ENCODE peak calls at places on chromosomes 1 and 21, in five cellular contexts. B is HepG2, D is NT2/D1, E is GM12878, F is H1. V is an unnamed sample.

GRCh38 chr1:229282295-229282823 is 11.4 kb downstream of the RAB4A start:
- DNase-seq in B (no peak), D (no peak), E (no peak), F (no peak), V (no peak)

GRCh38 chr1:170537798-170538503 is 6.0 kb downstream of the GORAB start:
- DNase-seq in B (peak), D (no peak), E (no peak), F (no peak), V (no peak)

GRCh38 chr1:168163670-168164069 is 15.1 kb upstream of the TIPRL start:
- DNase-seq in B (no peak), D (no peak), E (no peak), F (no peak), V (no peak)

GRCh38 chr21:41449613-41450012 is 23.6 kb downstream of the MX1 start:
- DNase-seq in B (no peak), D (no peak), E (no peak), F (no peak), V (no peak)

GRCh38 chr1:202045699-202046098 is 35.3 kb downstream of the ELF3 start:
- DNase-seq in B (no peak), D (no peak), E (no peak), F (no peak), V (no peak)

GRCh38 chr1:57623039-57623790 is 199.4 kb upstream of the DAB1 start:
- DNase-seq in B (peak), D (no peak), E (no peak), F (peak), V (peak)

GRCh38 chr1:223771814-223772770 is 59.8 kb downstream of the CAPN2 start:
- DNase-seq in B (no peak), D (peak), E (no peak), F (peak), V (no peak)

GRCh38 chr1:178609015-178609414 is 96.1 kb downstream of the TEX35 start:
- DNase-seq in B (no peak), D (no peak), E (no peak), F (no peak), V (no peak)

GRCh38 chr1:35555601-35556477 is 1.4 kb downstream of the KIAA0319L start:
- DNase-seq in B (peak), D (no peak), E (no peak), F (no peak), V (no peak)

GRCh38 chr1:202192770-202193613 is 607 bp upstream of the LGR6 start:
- DNase-seq in B (peak), D (peak), E (no peak), F (peak), V (peak)

GRCh38 chr1:238596703-238597102 is 706.0 kb upstream of the ZP4 start:
- DNase-seq in B (no peak), D (no peak), E (no peak), F (no peak), V (no peak)

GRCh38 chr1:246365708-246366107 is 141.4 kb downstream of the SMYD3 start:
- DNase-seq in B (no peak), D (no peak), E (no peak), F (no peak), V (no peak)

GRCh38 chr1:173149887-173150286 is 57.2 kb downstream of the TNFSF4 start:
- DNase-seq in B (no peak), D (no peak), E (no peak), F (no peak), V (no peak)

GRCh38 chr1:214615871-214616270 is 12.9 kb downstream of the CENPF start:
- DNase-seq in B (no peak), D (no peak), E (no peak), F (no peak), V (no peak)

GRCh38 chr1:194568610-194569009 is 1382.2 kb upstream of the B3GALT2 start:
- DNase-seq in B (no peak), D (peak), E (no peak), F (no peak), V (no peak)

GRCh38 chr1:33608825-33609400 is 136.5 kb downstream of the ZSCAN20 start:
- DNase-seq in B (no peak), D (no peak), E (no peak), F (no peak), V (no peak)

GRCh38 chr1:70090875-70091274 is 114.5 kb downstream of the LRRC40 start:
- DNase-seq in B (no peak), D (no peak), E (no peak), F (no peak), V (no peak)

GRCh38 chr1:182671779-182672486 is 12.5 kb downstream of the RGS8 start:
- DNase-seq in B (no peak), D (no peak), E (no peak), F (no peak), V (no peak)

GRCh38 chr21:43343992-43344886 is 82.7 kb downstream of the SIK1 start:
- DNase-seq in B (no peak), D (no peak), E (no peak), F (no peak), V (no peak)

GRCh38 chr1:108107658-108108057 is 92.5 kb downstream of the SLC25A24 start:
- DNase-seq in B (no peak), D (no peak), E (no peak), F (no peak), V (no peak)

GRCh38 chr1:172537366-172537765 is 4.4 kb downstream of the SUCO start:
- DNase-seq in B (no peak), D (no peak), E (no peak), F (no peak), V (no peak)

GRCh38 chr1:46458190-46458589 is 31.4 kb upstream of the DMBX1 start:
- DNase-seq in B (no peak), D (no peak), E (no peak), F (no peak), V (no peak)

GRCh38 chr1:116881879-116882520 is 27.7 kb upstream of the PTGFRN start:
- DNase-seq in B (peak), D (peak), E (no peak), F (peak), V (peak)

GRCh38 chr21:36929622-36930021 is 36.8 kb downstream of the HLCS start:
- DNase-seq in B (no peak), D (no peak), E (no peak), F (no peak), V (no peak)

GRCh38 chr21:29056005-29056404 is 17.4 kb downstream of the CCT8 start:
- DNase-seq in B (no peak), D (no peak), E (no peak), F (no peak), V (no peak)

GRCh38 chr1:231347961-231348360 is 9.9 kb downstream of the SPRTN start:
- DNase-seq in B (no peak), D (no peak), E (no peak), F (no peak), V (no peak)

GRCh38 chr1:41160498-41161110 is 81.5 kb downstream of the SCMH1 start:
- DNase-seq in B (no peak), D (no peak), E (no peak), F (no peak), V (no peak)

GRCh38 chr1:78145105-78145580 is 99.4 kb downstream of the GIPC2 start:
- DNase-seq in B (peak), D (peak), E (no peak), F (no peak), V (peak)

GRCh38 chr1:67578397-67579020 is 106.5 kb upstream of the GADD45A start:
- DNase-seq in B (peak), D (no peak), E (no peak), F (no peak), V (no peak)

GRCh38 chr1:208542309-208542708 is 298.1 kb upstream of the PLXNA2 start:
- DNase-seq in B (no peak), D (no peak), E (no peak), F (no peak), V (no peak)

GRCh38 chr1:65164633-65165032 is 16.6 kb downstream of the AK4 start:
- DNase-seq in B (peak), D (no peak), E (no peak), F (no peak), V (no peak)

GRCh38 chr21:38048241-38048640 is 132.0 kb upstream of the KCNJ6 start:
- DNase-seq in B (no peak), D (no peak), E (no peak), F (no peak), V (no peak)

GRCh38 chr1:196178083-196178635 is 430.1 kb downstream of the KCNT2 start:
- DNase-seq in B (no peak), D (no peak), E (no peak), F (no peak), V (no peak)

GRCh38 chr1:233005703-233006102 is 55.3 kb downstream of the NTPCR start:
- DNase-seq in B (no peak), D (no peak), E (no peak), F (no peak), V (no peak)

GRCh38 chr1:12302798-12303447 is 73.1 kb downstream of the VPS13D start:
- DNase-seq in B (no peak), D (no peak), E (no peak), F (no peak), V (no peak)

GRCh38 chr1:112923234-112923955 is 32.6 kb downstream of the SLC16A1 start:
- DNase-seq in B (no peak), D (no peak), E (no peak), F (no peak), V (no peak)
- TF ChIP-seq SUZ12 in B (no peak), D (no peak), E (no peak), F (no peak), V (no peak)

GRCh38 chr1:204630460-204630905 is 55.1 kb downstream of the LRRN2 start:
- DNase-seq in B (no peak), D (no peak), E (no peak), F (no peak), V (no peak)
- TF ChIP-seq SUZ12 in B (no peak), D (no peak), E (no peak), F (no peak), V (no peak)

DNA sequence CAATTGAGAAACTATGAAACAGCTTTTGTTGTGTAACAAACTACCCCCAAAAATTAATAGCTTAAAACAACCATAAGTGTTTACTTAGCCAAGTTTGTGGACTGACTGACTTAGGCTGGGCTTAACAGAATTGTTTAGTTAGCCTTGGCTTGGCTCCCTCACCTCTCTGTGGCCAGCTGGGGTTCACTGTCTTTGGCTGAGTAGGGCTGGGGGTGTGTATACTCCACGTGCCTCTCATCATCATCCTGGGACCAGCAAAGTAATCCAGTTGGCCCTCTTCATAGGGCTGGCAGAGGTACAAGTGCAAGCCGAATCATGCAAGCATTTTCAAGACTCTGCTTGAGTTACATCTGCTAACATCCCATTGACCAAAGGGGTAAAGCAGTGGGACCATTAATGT is 252.3 kb downstream of the BRINP2 start:
- DNase-seq in B (no peak), D (no peak), E (no peak), F (no peak), V (no peak)
- TF ChIP-seq SUZ12 in B (no peak), D (no peak), E (no peak), F (no peak), V (no peak)

DNA sequence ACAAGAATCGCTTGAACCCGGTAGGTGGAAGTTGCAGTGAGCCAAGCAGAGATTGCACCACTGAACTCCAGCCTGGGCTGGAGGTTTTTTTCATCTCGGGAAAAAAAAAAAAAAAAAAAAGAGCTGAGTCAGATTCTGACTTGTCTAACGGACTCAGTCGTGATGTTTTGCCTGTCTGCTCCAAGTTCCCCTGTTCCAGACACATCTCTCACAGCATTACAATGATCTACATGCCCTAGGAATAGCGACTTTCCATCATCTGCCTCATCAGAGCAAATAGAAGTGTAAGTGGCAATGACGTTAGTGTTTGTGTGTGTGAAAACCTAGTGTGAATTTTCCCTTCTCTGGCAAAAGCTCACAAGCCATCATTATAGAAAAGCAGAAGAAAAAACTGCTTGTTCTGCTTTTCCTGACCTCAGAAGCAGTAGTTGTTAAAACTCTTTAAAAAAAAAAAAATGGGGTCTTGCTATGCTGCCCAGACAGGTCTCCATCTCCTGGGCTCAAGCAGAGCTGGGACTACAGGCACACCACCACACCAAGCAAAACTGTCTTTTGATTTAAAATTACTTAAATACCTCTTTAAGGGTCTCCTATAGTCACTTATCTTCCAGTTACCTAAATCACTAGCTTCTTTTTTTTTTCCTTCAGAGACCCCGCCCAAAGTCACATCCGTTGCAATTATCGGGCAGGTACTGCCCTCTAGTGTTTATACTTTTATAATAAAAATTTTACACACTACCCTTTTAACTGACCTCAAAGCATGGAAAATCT is 37.3 kb downstream of the PLEKHO1 start:
- DNase-seq in B (peak), D (peak), E (no peak), F (no peak), V (peak)
- TF ChIP-seq SUZ12 in B (no peak), D (no peak), E (no peak), F (no peak), V (no peak)

GRCh38 chr1:81034366-81034765 is 766.4 kb upstream of the ADGRL2 start:
- DNase-seq in B (no peak), D (no peak), E (no peak), F (no peak), V (no peak)
- TF ChIP-seq SUZ12 in B (no peak), D (no peak), E (no peak), F (no peak), V (no peak)

GRCh38 chr1:86356247-86356646 is 39.9 kb downstream of the ODF2L start:
- DNase-seq in B (no peak), D (no peak), E (no peak), F (no peak), V (no peak)
- TF ChIP-seq SUZ12 in B (no peak), D (no peak), E (no peak), F (no peak), V (no peak)

GRCh38 chr1:184075040-184076029 is 23.8 kb downstream of the TSEN15 start:
- DNase-seq in B (peak), D (peak), E (no peak), F (no peak), V (peak)
- TF ChIP-seq SUZ12 in B (no peak), D (no peak), E (no peak), F (no peak), V (no peak)

V was measured in HEK293T.